ENCODE peak calls at places on chromosomes 11 and 22, in ten cellular contexts. One of them, this sample, is unnamed.

GRCh38 chr22:27382947-27383346 is 418.6 kb downstream of the MN1 start:
- DNase-seq in dorsolateral prefrontal cortex: no peak
- DNase-seq in AG04449: no peak
- DNase-seq in AG09309: no peak
- DNase-seq in CD4-positive, CD25-positive, alpha-beta regulatory T cell: no peak
- DNase-seq in left ventricle myocardium inferior: no peak
- DNase-seq in choroid plexus epithelial cell: no peak
- DNase-seq in fibroblast of pulmonary artery: no peak
- DNase-seq in heart left ventricle: no peak
- DNase-seq in spleen: no peak
- DNase-seq in this sample: no peak

GRCh38 chr11:134032501-134033091 is 36.3 kb upstream of the JAM3 start:
- DNase-seq in heart left ventricle: peak; percentile 56
- DNase-seq in AG04449: no peak
- DNase-seq in left ventricle myocardium inferior: no peak
- DNase-seq in fibroblast of pulmonary artery: no peak
- DNase-seq in CD4-positive, CD25-positive, alpha-beta regulatory T cell: no peak
- DNase-seq in spleen: no peak
- DNase-seq in dorsolateral prefrontal cortex: peak; percentile 62
- DNase-seq in choroid plexus epithelial cell: no peak
- DNase-seq in AG09309: no peak
- DNase-seq in this sample: no peak

GRCh38 chr22:27226666-27227065 is 569.3 kb downstream of the MIAT start:
- DNase-seq in dorsolateral prefrontal cortex: no peak
- DNase-seq in fibroblast of pulmonary artery: peak; percentile 33
- DNase-seq in left ventricle myocardium inferior: no peak
- DNase-seq in spleen: no peak
- DNase-seq in choroid plexus epithelial cell: peak; percentile 43
- DNase-seq in heart left ventricle: no peak
- DNase-seq in CD4-positive, CD25-positive, alpha-beta regulatory T cell: no peak
- DNase-seq in AG09309: no peak
- DNase-seq in AG04449: no peak
- DNase-seq in this sample: no peak

GRCh38 chr22:27802389-27803079 is 978 bp upstream of the MN1 start:
- DNase-seq in spleen: no peak
- DNase-seq in fibroblast of pulmonary artery: no peak
- DNase-seq in AG04449: no peak
- DNase-seq in heart left ventricle: no peak
- DNase-seq in AG09309: no peak
- DNase-seq in choroid plexus epithelial cell: no peak
- DNase-seq in left ventricle myocardium inferior: no peak
- DNase-seq in CD4-positive, CD25-positive, alpha-beta regulatory T cell: no peak
- DNase-seq in dorsolateral prefrontal cortex: no peak
- DNase-seq in this sample: no peak

GRCh38 chr11:1448166-1448825 is 38.3 kb downstream of the MOB2 start:
- DNase-seq in left ventricle myocardium inferior: no peak
- DNase-seq in spleen: no peak
- DNase-seq in AG09309: no peak
- DNase-seq in dorsolateral prefrontal cortex: peak; percentile 66
- DNase-seq in choroid plexus epithelial cell: no peak
- DNase-seq in AG04449: no peak
- DNase-seq in heart left ventricle: no peak
- DNase-seq in fibroblast of pulmonary artery: no peak
- DNase-seq in CD4-positive, CD25-positive, alpha-beta regulatory T cell: no peak
- DNase-seq in this sample: no peak

GRCh38 chr22:36238348-36239149 is 778 bp downstream of the APOL2 start:
- DNase-seq in dorsolateral prefrontal cortex: no peak
- DNase-seq in choroid plexus epithelial cell: peak; percentile 48
- DNase-seq in AG09309: no peak
- DNase-seq in spleen: peak; percentile 79
- DNase-seq in CD4-positive, CD25-positive, alpha-beta regulatory T cell: no peak
- DNase-seq in heart left ventricle: peak; percentile 50
- DNase-seq in AG04449: no peak
- DNase-seq in left ventricle myocardium inferior: no peak
- DNase-seq in fibroblast of pulmonary artery: peak; percentile 26
- DNase-seq in this sample: no peak

GRCh38 chr22:30338802-30339201 is 12.1 kb upstream of the TBC1D10A start:
- DNase-seq in CD4-positive, CD25-positive, alpha-beta regulatory T cell: no peak
- DNase-seq in choroid plexus epithelial cell: no peak
- DNase-seq in AG04449: no peak
- DNase-seq in dorsolateral prefrontal cortex: no peak
- DNase-seq in heart left ventricle: no peak
- DNase-seq in AG09309: no peak
- DNase-seq in left ventricle myocardium inferior: no peak
- DNase-seq in spleen: no peak
- DNase-seq in fibroblast of pulmonary artery: no peak
- DNase-seq in this sample: no peak

GRCh38 chr11:47464479-47464878 is 15.5 kb upstream of the RAPSN start:
- DNase-seq in AG04449: no peak
- DNase-seq in fibroblast of pulmonary artery: no peak
- DNase-seq in CD4-positive, CD25-positive, alpha-beta regulatory T cell: no peak
- DNase-seq in spleen: peak; percentile 36
- DNase-seq in heart left ventricle: no peak
- DNase-seq in dorsolateral prefrontal cortex: no peak
- DNase-seq in AG09309: no peak
- DNase-seq in choroid plexus epithelial cell: peak; percentile 46
- DNase-seq in left ventricle myocardium inferior: no peak
- DNase-seq in this sample: no peak

GRCh38 chr11:60974726-60975125 is 3.2 kb downstream of the CD6 start:
- DNase-seq in dorsolateral prefrontal cortex: peak; percentile 70
- DNase-seq in choroid plexus epithelial cell: no peak
- DNase-seq in AG04449: no peak
- DNase-seq in CD4-positive, CD25-positive, alpha-beta regulatory T cell: no peak
- DNase-seq in spleen: no peak
- DNase-seq in left ventricle myocardium inferior: no peak
- DNase-seq in fibroblast of pulmonary artery: no peak
- DNase-seq in heart left ventricle: no peak
- DNase-seq in AG09309: no peak
- DNase-seq in this sample: no peak

GRCh38 chr22:16960220-16960883 is 47.7 kb downstream of the GAB4 start:
- DNase-seq in AG04449: no peak
- DNase-seq in CD4-positive, CD25-positive, alpha-beta regulatory T cell: no peak
- DNase-seq in heart left ventricle: no peak
- DNase-seq in fibroblast of pulmonary artery: no peak
- DNase-seq in choroid plexus epithelial cell: no peak
- DNase-seq in left ventricle myocardium inferior: no peak
- DNase-seq in dorsolateral prefrontal cortex: no peak
- DNase-seq in AG09309: no peak
- DNase-seq in spleen: no peak
- DNase-seq in this sample: no peak

GRCh38 chr11:2088746-2089535 is 50.2 kb downstream of the IGF2 start:
- DNase-seq in heart left ventricle: peak; percentile 5
- DNase-seq in left ventricle myocardium inferior: no peak
- DNase-seq in fibroblast of pulmonary artery: no peak
- DNase-seq in spleen: no peak
- DNase-seq in CD4-positive, CD25-positive, alpha-beta regulatory T cell: no peak
- DNase-seq in AG09309: no peak
- DNase-seq in dorsolateral prefrontal cortex: peak; percentile 4
- DNase-seq in choroid plexus epithelial cell: no peak
- DNase-seq in AG04449: no peak
- DNase-seq in this sample: no peak

GRCh38 chr11:33633251-33634003 is 67.2 kb downstream of the C11orf91 start:
- DNase-seq in heart left ventricle: no peak
- DNase-seq in CD4-positive, CD25-positive, alpha-beta regulatory T cell: no peak
- DNase-seq in AG04449: no peak
- DNase-seq in left ventricle myocardium inferior: no peak
- DNase-seq in spleen: no peak
- DNase-seq in AG09309: no peak
- DNase-seq in choroid plexus epithelial cell: peak; percentile 80
- DNase-seq in dorsolateral prefrontal cortex: no peak
- DNase-seq in fibroblast of pulmonary artery: peak; percentile 64
- DNase-seq in this sample: peak; percentile 96

GRCh38 chr11:57349491-57350274 is 11.5 kb downstream of the P2RX3 start:
- DNase-seq in choroid plexus epithelial cell: peak; percentile 39
- DNase-seq in left ventricle myocardium inferior: peak; percentile 73
- DNase-seq in CD4-positive, CD25-positive, alpha-beta regulatory T cell: peak; percentile 44
- DNase-seq in AG09309: no peak
- DNase-seq in spleen: peak; percentile 90
- DNase-seq in fibroblast of pulmonary artery: peak; percentile 46
- DNase-seq in heart left ventricle: peak; percentile 72
- DNase-seq in AG04449: no peak
- DNase-seq in dorsolateral prefrontal cortex: peak; percentile 65
- DNase-seq in this sample: no peak

GRCh38 chr11:85663781-85664560 is 958 bp downstream of the CREBZF start:
- DNase-seq in AG04449: no peak
- DNase-seq in heart left ventricle: peak; percentile 87
- DNase-seq in left ventricle myocardium inferior: peak; percentile 83
- DNase-seq in choroid plexus epithelial cell: peak; percentile 47
- DNase-seq in dorsolateral prefrontal cortex: peak; percentile 68
- DNase-seq in spleen: peak; percentile 97
- DNase-seq in fibroblast of pulmonary artery: peak; percentile 49
- DNase-seq in AG09309: no peak
- DNase-seq in CD4-positive, CD25-positive, alpha-beta regulatory T cell: peak; percentile 84
- DNase-seq in this sample: peak; percentile 39

GRCh38 chr11:85663080-85663729 is 1.7 kb downstream of the CREBZF start:
- DNase-seq in fibroblast of pulmonary artery: no peak
- DNase-seq in heart left ventricle: no peak
- DNase-seq in AG04449: no peak
- DNase-seq in spleen: no peak
- DNase-seq in AG09309: no peak
- DNase-seq in dorsolateral prefrontal cortex: no peak
- DNase-seq in choroid plexus epithelial cell: no peak
- DNase-seq in left ventricle myocardium inferior: no peak
- DNase-seq in CD4-positive, CD25-positive, alpha-beta regulatory T cell: no peak
- DNase-seq in this sample: no peak

GRCh38 chr11:85664561-85665481 is at the start of gene CREBZF:
- DNase-seq in CD4-positive, CD25-positive, alpha-beta regulatory T cell: peak; percentile 86
- DNase-seq in AG04449: peak; percentile 71
- DNase-seq in fibroblast of pulmonary artery: peak; percentile 96
- DNase-seq in heart left ventricle: peak; percentile 95
- DNase-seq in choroid plexus epithelial cell: peak; percentile 97
- DNase-seq in AG09309: peak; percentile 76
- DNase-seq in dorsolateral prefrontal cortex: peak; percentile 88
- DNase-seq in left ventricle myocardium inferior: peak; percentile 94
- DNase-seq in spleen: peak; percentile 97
- DNase-seq in this sample: peak; percentile 84

GRCh38 chr11:85665756-85666155 is 827 bp upstream of the CREBZF start:
- DNase-seq in fibroblast of pulmonary artery: no peak
- DNase-seq in AG09309: no peak
- DNase-seq in choroid plexus epithelial cell: no peak
- DNase-seq in dorsolateral prefrontal cortex: no peak
- DNase-seq in CD4-positive, CD25-positive, alpha-beta regulatory T cell: no peak
- DNase-seq in spleen: no peak
- DNase-seq in AG04449: no peak
- DNase-seq in heart left ventricle: no peak
- DNase-seq in left ventricle myocardium inferior: no peak
- DNase-seq in this sample: no peak

GRCh38 chr11:85661972-85662664 is 2.8 kb downstream of the CREBZF start:
- DNase-seq in AG09309: no peak
- DNase-seq in choroid plexus epithelial cell: no peak
- DNase-seq in AG04449: no peak
- DNase-seq in CD4-positive, CD25-positive, alpha-beta regulatory T cell: no peak
- DNase-seq in heart left ventricle: no peak
- DNase-seq in left ventricle myocardium inferior: no peak
- DNase-seq in spleen: no peak
- DNase-seq in dorsolateral prefrontal cortex: no peak
- DNase-seq in fibroblast of pulmonary artery: peak; percentile 39
- DNase-seq in this sample: no peak
- H3K4me3 ChIP-seq in AG09309: peak overlapping the region; percentile 72
- H3K4me3 ChIP-seq in choroid plexus epithelial cell: peak overlapping the region; percentile 85
- H3K4me3 ChIP-seq in AG04449: peak overlapping the region; percentile 83
- H3K4me3 ChIP-seq in CD4-positive, CD25-positive, alpha-beta regulatory T cell: peak overlapping the region; percentile 95
- H3K4me3 ChIP-seq in heart left ventricle: peak overlapping the region; percentile 84
- H3K4me3 ChIP-seq in left ventricle myocardium inferior: peak overlapping the region; percentile 88
- H3K4me3 ChIP-seq in spleen: peak overlapping the region; percentile 8
- H3K4me3 ChIP-seq in dorsolateral prefrontal cortex: peak overlapping the region; percentile 87
- H3K4me3 ChIP-seq in fibroblast of pulmonary artery: peak overlapping the region; percentile 79
- H3K4me3 ChIP-seq in this sample: peak overlapping the region; percentile 94

DNA sequence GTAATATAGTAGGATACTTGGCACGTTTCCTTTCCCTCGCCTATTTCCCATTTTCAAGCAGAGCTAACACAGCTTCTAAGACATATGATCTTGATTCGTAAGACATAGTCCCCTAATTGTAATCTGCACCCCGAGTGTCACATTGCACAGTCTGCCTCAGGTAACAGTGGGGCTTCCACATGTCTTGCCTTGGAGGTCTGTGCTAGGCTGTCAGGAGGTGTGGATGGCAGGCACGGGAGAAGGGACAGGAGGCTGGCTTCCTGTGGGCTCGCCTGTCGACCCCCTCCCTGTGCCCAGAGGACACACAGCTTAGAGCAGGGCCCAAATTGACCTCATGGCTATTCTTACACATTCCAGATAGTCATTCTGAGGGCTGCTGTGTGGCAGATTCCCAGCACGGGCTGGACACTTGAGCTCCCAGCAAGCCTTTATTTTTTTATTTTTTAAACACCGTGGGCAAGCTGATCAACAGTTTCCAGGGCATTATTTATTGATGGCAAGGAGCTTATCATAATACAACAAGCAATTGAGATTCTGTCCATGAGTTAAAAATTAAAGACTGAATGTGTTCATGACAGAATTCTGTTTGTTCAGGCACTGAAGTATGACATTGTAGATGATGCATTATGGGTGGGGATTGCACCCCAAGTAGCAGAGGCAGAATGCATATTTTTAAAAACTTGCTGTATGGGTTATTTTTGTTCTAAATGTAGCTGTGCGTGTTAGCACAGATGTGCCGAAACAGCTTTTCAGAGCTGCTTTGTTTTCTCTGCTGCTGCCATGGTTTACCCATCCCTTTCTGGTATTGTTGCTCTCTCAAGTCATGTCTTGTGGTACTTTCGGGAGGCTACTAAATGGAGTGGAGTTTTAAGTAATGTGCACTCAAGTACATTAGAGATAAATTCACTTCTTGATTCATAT is 113.0 kb downstream of the ATXN10 start:
- DNase-seq in fibroblast of pulmonary artery: no peak
- DNase-seq in choroid plexus epithelial cell: no peak
- DNase-seq in spleen: no peak
- DNase-seq in dorsolateral prefrontal cortex: no peak
- DNase-seq in CD4-positive, CD25-positive, alpha-beta regulatory T cell: no peak
- DNase-seq in heart left ventricle: peak; percentile 53
- DNase-seq in AG09309: no peak
- DNase-seq in AG04449: no peak
- DNase-seq in left ventricle myocardium inferior: peak; percentile 19
- DNase-seq in this sample: no peak
- H3K4me3 ChIP-seq in fibroblast of pulmonary artery: no peak overlapping the region
- H3K4me3 ChIP-seq in choroid plexus epithelial cell: no peak overlapping the region
- H3K4me3 ChIP-seq in spleen: no peak overlapping the region
- H3K4me3 ChIP-seq in dorsolateral prefrontal cortex: no peak overlapping the region
- H3K4me3 ChIP-seq in CD4-positive, CD25-positive, alpha-beta regulatory T cell: no peak overlapping the region
- H3K4me3 ChIP-seq in heart left ventricle: no peak overlapping the region
- H3K4me3 ChIP-seq in AG09309: no peak overlapping the region
- H3K4me3 ChIP-seq in AG04449: no peak overlapping the region
- H3K4me3 ChIP-seq in left ventricle myocardium inferior: no peak overlapping the region
- H3K4me3 ChIP-seq in this sample: no peak overlapping the region

GRCh38 chr11:69810289-69811118 is 8.7 kb downstream of the FGF3 start:
- DNase-seq in CD4-positive, CD25-positive, alpha-beta regulatory T cell: no peak
- DNase-seq in choroid plexus epithelial cell: no peak
- DNase-seq in spleen: no peak
- DNase-seq in dorsolateral prefrontal cortex: no peak
- DNase-seq in AG04449: no peak
- DNase-seq in left ventricle myocardium inferior: no peak
- DNase-seq in fibroblast of pulmonary artery: no peak
- DNase-seq in heart left ventricle: no peak
- DNase-seq in AG09309: no peak
- DNase-seq in this sample: no peak
- H3K4me3 ChIP-seq in CD4-positive, CD25-positive, alpha-beta regulatory T cell: no peak overlapping the region
- H3K4me3 ChIP-seq in choroid plexus epithelial cell: no peak overlapping the region
- H3K4me3 ChIP-seq in spleen: no peak overlapping the region
- H3K4me3 ChIP-seq in dorsolateral prefrontal cortex: no peak overlapping the region
- H3K4me3 ChIP-seq in AG04449: no peak overlapping the region
- H3K4me3 ChIP-seq in left ventricle myocardium inferior: no peak overlapping the region
- H3K4me3 ChIP-seq in fibroblast of pulmonary artery: no peak overlapping the region
- H3K4me3 ChIP-seq in heart left ventricle: no peak overlapping the region
- H3K4me3 ChIP-seq in AG09309: no peak overlapping the region
- H3K4me3 ChIP-seq in this sample: no peak overlapping the region

GRCh38 chr11:128586689-128587088 is 669 bp downstream of the ETS1 start:
- DNase-seq in spleen: no peak
- DNase-seq in left ventricle myocardium inferior: no peak
- DNase-seq in fibroblast of pulmonary artery: no peak
- DNase-seq in AG04449: no peak
- DNase-seq in dorsolateral prefrontal cortex: no peak
- DNase-seq in choroid plexus epithelial cell: no peak
- DNase-seq in CD4-positive, CD25-positive, alpha-beta regulatory T cell: no peak
- DNase-seq in heart left ventricle: no peak
- DNase-seq in AG09309: no peak
- DNase-seq in this sample: no peak
- H3K4me3 ChIP-seq in spleen: peak overlapping the region; percentile 30
- H3K4me3 ChIP-seq in left ventricle myocardium inferior: peak overlapping the region; percentile 62
- H3K4me3 ChIP-seq in fibroblast of pulmonary artery: no peak overlapping the region
- H3K4me3 ChIP-seq in AG04449: no peak overlapping the region
- H3K4me3 ChIP-seq in dorsolateral prefrontal cortex: peak overlapping the region; percentile 19
- H3K4me3 ChIP-seq in choroid plexus epithelial cell: no peak overlapping the region
- H3K4me3 ChIP-seq in CD4-positive, CD25-positive, alpha-beta regulatory T cell: no peak overlapping the region
- H3K4me3 ChIP-seq in heart left ventricle: peak overlapping the region; percentile 43
- H3K4me3 ChIP-seq in AG09309: no peak overlapping the region
- H3K4me3 ChIP-seq in this sample: no peak overlapping the region

This sample was measured in bronchial epithelial cell.